ENCODE peak calls at places on chromosomes 1 and 21, in nine cellular contexts. One of them, this sample, is unnamed.

GRCh38 chr1:41341756-41342562 is 19.3 kb upstream of the FOXO6 start:
- DNase-seq in spleen: peak; percentile 44
- DNase-seq in SK-N-SH: no peak
- DNase-seq in hepatocyte: peak; percentile 63
- DNase-seq in left ventricle myocardium inferior: no peak
- DNase-seq in bronchial epithelial cell: peak; percentile 78
- DNase-seq in cardiac muscle cell: no peak
- DNase-seq in lung: no peak
- DNase-seq in fibroblast of pulmonary artery: no peak
- DNase-seq in this sample: no peak

GRCh38 chr1:20194770-20195463 is 8.6 kb upstream of the PLA2G2C start:
- DNase-seq in spleen: peak; percentile 90
- DNase-seq in SK-N-SH: peak; percentile 57
- DNase-seq in hepatocyte: peak; percentile 68
- DNase-seq in left ventricle myocardium inferior: peak; percentile 65
- DNase-seq in bronchial epithelial cell: peak; percentile 46
- DNase-seq in cardiac muscle cell: peak; percentile 84
- DNase-seq in lung: peak; percentile 73
- DNase-seq in fibroblast of pulmonary artery: peak; percentile 60
- DNase-seq in this sample: peak; percentile 50

GRCh38 chr1:56525463-56526155 is 53.8 kb downstream of the PLPP3 start:
- DNase-seq in spleen: peak; percentile 86
- DNase-seq in SK-N-SH: no peak
- DNase-seq in hepatocyte: no peak
- DNase-seq in left ventricle myocardium inferior: peak; percentile 17
- DNase-seq in bronchial epithelial cell: peak; percentile 22
- DNase-seq in cardiac muscle cell: no peak
- DNase-seq in lung: peak; percentile 58
- DNase-seq in fibroblast of pulmonary artery: no peak
- DNase-seq in this sample: no peak

GRCh38 chr1:224080082-224080774 is 33.7 kb upstream of the FBXO28 start:
- DNase-seq in spleen: no peak
- DNase-seq in SK-N-SH: no peak
- DNase-seq in hepatocyte: no peak
- DNase-seq in left ventricle myocardium inferior: no peak
- DNase-seq in bronchial epithelial cell: peak; percentile 38
- DNase-seq in cardiac muscle cell: no peak
- DNase-seq in lung: no peak
- DNase-seq in fibroblast of pulmonary artery: peak; percentile 47
- DNase-seq in this sample: no peak

GRCh38 chr1:147760481-147761260 is at the start of gene GJA5:
- DNase-seq in spleen: no peak
- DNase-seq in SK-N-SH: no peak
- DNase-seq in hepatocyte: peak; percentile 29
- DNase-seq in left ventricle myocardium inferior: no peak
- DNase-seq in bronchial epithelial cell: no peak
- DNase-seq in cardiac muscle cell: no peak
- DNase-seq in lung: no peak
- DNase-seq in fibroblast of pulmonary artery: no peak
- DNase-seq in this sample: no peak

GRCh38 chr1:35929730-35930592 is 944 bp upstream of the AGO3 start:
- DNase-seq in spleen: peak; percentile 76
- DNase-seq in SK-N-SH: peak; percentile 60
- DNase-seq in hepatocyte: peak; percentile 65
- DNase-seq in left ventricle myocardium inferior: peak; percentile 53
- DNase-seq in bronchial epithelial cell: no peak
- DNase-seq in cardiac muscle cell: peak; percentile 58
- DNase-seq in lung: peak; percentile 49
- DNase-seq in fibroblast of pulmonary artery: peak; percentile 60
- DNase-seq in this sample: no peak

GRCh38 chr21:45539046-45539795 is 3.0 kb downstream of the SLC19A1 start:
- DNase-seq in spleen: peak; percentile 75
- DNase-seq in SK-N-SH: no peak
- DNase-seq in hepatocyte: no peak
- DNase-seq in left ventricle myocardium inferior: peak; percentile 11
- DNase-seq in bronchial epithelial cell: no peak
- DNase-seq in cardiac muscle cell: no peak
- DNase-seq in lung: no peak
- DNase-seq in fibroblast of pulmonary artery: no peak
- DNase-seq in this sample: no peak

GRCh38 chr1:27029517-27029916 is 16.9 kb upstream of the TENT5B start:
- DNase-seq in spleen: no peak
- DNase-seq in SK-N-SH: no peak
- DNase-seq in hepatocyte: no peak
- DNase-seq in left ventricle myocardium inferior: no peak
- DNase-seq in bronchial epithelial cell: no peak
- DNase-seq in cardiac muscle cell: no peak
- DNase-seq in lung: no peak
- DNase-seq in fibroblast of pulmonary artery: no peak
- DNase-seq in this sample: no peak

GRCh38 chr1:245779797-245780529 is 625.2 kb downstream of the KIF26B start:
- DNase-seq in spleen: no peak
- DNase-seq in SK-N-SH: no peak
- DNase-seq in hepatocyte: no peak
- DNase-seq in left ventricle myocardium inferior: no peak
- DNase-seq in bronchial epithelial cell: no peak
- DNase-seq in cardiac muscle cell: no peak
- DNase-seq in lung: no peak
- DNase-seq in fibroblast of pulmonary artery: no peak
- DNase-seq in this sample: no peak

GRCh38 chr1:100921110-100921706 is 25.3 kb downstream of the SLC30A7 start:
- DNase-seq in spleen: no peak
- DNase-seq in SK-N-SH: peak; percentile 44
- DNase-seq in hepatocyte: peak; percentile 68
- DNase-seq in left ventricle myocardium inferior: no peak
- DNase-seq in bronchial epithelial cell: peak; percentile 49
- DNase-seq in cardiac muscle cell: peak; percentile 73
- DNase-seq in lung: no peak
- DNase-seq in fibroblast of pulmonary artery: peak; percentile 79
- DNase-seq in this sample: no peak

GRCh38 chr1:53473463-53473862 is 14.3 kb downstream of the DMRTB1 start:
- DNase-seq in spleen: no peak
- DNase-seq in SK-N-SH: no peak
- DNase-seq in hepatocyte: no peak
- DNase-seq in left ventricle myocardium inferior: no peak
- DNase-seq in bronchial epithelial cell: no peak
- DNase-seq in cardiac muscle cell: no peak
- DNase-seq in lung: no peak
- DNase-seq in fibroblast of pulmonary artery: peak; percentile 16
- DNase-seq in this sample: no peak

GRCh38 chr1:156693858-156694562 is 11.4 kb downstream of the CRABP2 start:
- DNase-seq in spleen: no peak
- DNase-seq in SK-N-SH: no peak
- DNase-seq in hepatocyte: peak; percentile 69
- DNase-seq in left ventricle myocardium inferior: no peak
- DNase-seq in bronchial epithelial cell: peak; percentile 69
- DNase-seq in cardiac muscle cell: peak; percentile 51
- DNase-seq in lung: no peak
- DNase-seq in fibroblast of pulmonary artery: no peak
- DNase-seq in this sample: no peak

DNA sequence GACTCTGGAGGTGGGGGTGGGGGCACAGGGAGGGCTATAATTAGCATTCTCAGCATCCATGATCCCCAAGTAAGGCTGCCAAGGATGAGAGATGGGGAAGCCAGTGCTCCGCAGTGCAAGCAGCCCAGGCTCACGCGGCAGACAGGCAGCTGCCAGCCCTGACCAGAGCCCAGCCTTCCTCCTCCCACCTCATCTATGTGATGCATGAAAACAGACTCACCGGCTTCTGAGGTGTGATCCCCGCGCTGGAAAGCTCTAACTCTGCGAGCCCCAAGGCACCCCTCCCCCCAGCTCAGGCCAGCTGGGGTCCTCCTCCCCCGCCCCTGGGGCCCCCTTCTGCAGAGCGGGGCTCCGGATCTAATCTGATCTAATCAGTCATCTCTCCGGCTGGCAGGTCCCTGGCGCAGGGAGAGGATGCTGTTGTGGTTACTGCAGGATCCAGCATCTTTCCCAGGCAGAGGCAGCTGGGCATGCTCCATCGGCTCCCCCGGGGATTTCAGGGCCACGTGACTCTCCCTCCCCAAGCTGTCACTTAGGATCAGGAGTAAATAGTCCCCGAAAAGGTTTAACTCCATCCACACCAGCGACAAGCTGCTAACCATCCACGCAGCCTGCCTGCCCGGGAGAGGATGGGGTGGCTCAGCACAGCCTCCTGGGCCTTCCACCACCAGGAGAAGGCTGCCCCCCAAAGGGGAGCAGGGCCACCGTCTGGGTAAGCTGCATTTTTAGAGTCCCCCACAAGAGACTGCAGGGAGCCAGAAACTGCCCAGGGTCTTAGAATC is at the start of gene PLEKHA6:
- DNase-seq in spleen: no peak
- DNase-seq in SK-N-SH: peak; percentile 82
- DNase-seq in hepatocyte: peak; percentile 52
- DNase-seq in left ventricle myocardium inferior: peak; percentile 65
- DNase-seq in bronchial epithelial cell: no peak
- DNase-seq in cardiac muscle cell: peak; percentile 57
- DNase-seq in lung: no peak
- DNase-seq in fibroblast of pulmonary artery: peak; percentile 48
- DNase-seq in this sample: no peak
- TF ChIP-seq CTCF in spleen: no peak
- TF ChIP-seq CTCF in SK-N-SH: peak; percentile 26
- TF ChIP-seq CTCF in hepatocyte: peak; percentile 45
- TF ChIP-seq CTCF in left ventricle myocardium inferior: peak; percentile 42
- TF ChIP-seq CTCF in bronchial epithelial cell: peak; percentile 19
- TF ChIP-seq CTCF in cardiac muscle cell: peak; percentile 50
- TF ChIP-seq CTCF in lung: no peak
- TF ChIP-seq CTCF in fibroblast of pulmonary artery: peak; percentile 35
- TF ChIP-seq CTCF in this sample: peak; percentile 38

GRCh38 chr21:24369751-24370150 is 1237.5 kb downstream of the MRPL39 start:
- DNase-seq in spleen: no peak
- DNase-seq in SK-N-SH: no peak
- DNase-seq in hepatocyte: no peak
- DNase-seq in left ventricle myocardium inferior: no peak
- DNase-seq in bronchial epithelial cell: no peak
- DNase-seq in cardiac muscle cell: no peak
- DNase-seq in lung: no peak
- DNase-seq in fibroblast of pulmonary artery: peak; percentile 1
- DNase-seq in this sample: no peak

GRCh38 chr21:24369278-24369677 is 1238.0 kb downstream of the MRPL39 start:
- DNase-seq in spleen: no peak
- DNase-seq in SK-N-SH: no peak
- DNase-seq in hepatocyte: no peak
- DNase-seq in left ventricle myocardium inferior: no peak
- DNase-seq in bronchial epithelial cell: no peak
- DNase-seq in cardiac muscle cell: no peak
- DNase-seq in lung: no peak
- DNase-seq in fibroblast of pulmonary artery: no peak
- DNase-seq in this sample: no peak

DNA sequence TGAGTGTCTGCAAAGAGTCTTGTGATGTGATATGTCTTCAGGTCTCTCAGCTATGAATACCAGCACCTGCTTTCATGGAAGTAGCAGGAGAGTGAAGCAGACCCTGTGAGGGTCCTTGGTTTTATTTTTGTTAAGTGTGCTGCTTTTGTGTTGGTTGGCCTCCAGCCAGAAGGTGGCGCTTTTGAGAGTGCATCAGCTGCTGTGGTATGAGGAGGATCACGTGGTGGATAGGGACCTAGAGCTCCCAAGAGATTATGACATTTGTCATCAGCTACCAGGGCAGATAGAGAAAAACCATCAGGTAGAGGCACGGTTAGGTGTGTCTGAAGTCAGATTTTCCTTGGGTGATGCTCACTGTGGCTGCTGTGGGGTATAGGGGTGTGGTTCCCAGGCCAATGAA is 1232.1 kb downstream of the MRPL39 start:
- DNase-seq in spleen: no peak
- DNase-seq in SK-N-SH: no peak
- DNase-seq in hepatocyte: no peak
- DNase-seq in left ventricle myocardium inferior: no peak
- DNase-seq in bronchial epithelial cell: no peak
- DNase-seq in cardiac muscle cell: no peak
- DNase-seq in lung: no peak
- DNase-seq in fibroblast of pulmonary artery: no peak
- DNase-seq in this sample: no peak
- TF ChIP-seq CTCF in spleen: no peak
- TF ChIP-seq CTCF in SK-N-SH: peak; percentile 22
- TF ChIP-seq CTCF in hepatocyte: no peak
- TF ChIP-seq CTCF in left ventricle myocardium inferior: no peak
- TF ChIP-seq CTCF in bronchial epithelial cell: no peak
- TF ChIP-seq CTCF in cardiac muscle cell: no peak
- TF ChIP-seq CTCF in lung: no peak
- TF ChIP-seq CTCF in fibroblast of pulmonary artery: no peak
- TF ChIP-seq CTCF in this sample: no peak

DNA sequence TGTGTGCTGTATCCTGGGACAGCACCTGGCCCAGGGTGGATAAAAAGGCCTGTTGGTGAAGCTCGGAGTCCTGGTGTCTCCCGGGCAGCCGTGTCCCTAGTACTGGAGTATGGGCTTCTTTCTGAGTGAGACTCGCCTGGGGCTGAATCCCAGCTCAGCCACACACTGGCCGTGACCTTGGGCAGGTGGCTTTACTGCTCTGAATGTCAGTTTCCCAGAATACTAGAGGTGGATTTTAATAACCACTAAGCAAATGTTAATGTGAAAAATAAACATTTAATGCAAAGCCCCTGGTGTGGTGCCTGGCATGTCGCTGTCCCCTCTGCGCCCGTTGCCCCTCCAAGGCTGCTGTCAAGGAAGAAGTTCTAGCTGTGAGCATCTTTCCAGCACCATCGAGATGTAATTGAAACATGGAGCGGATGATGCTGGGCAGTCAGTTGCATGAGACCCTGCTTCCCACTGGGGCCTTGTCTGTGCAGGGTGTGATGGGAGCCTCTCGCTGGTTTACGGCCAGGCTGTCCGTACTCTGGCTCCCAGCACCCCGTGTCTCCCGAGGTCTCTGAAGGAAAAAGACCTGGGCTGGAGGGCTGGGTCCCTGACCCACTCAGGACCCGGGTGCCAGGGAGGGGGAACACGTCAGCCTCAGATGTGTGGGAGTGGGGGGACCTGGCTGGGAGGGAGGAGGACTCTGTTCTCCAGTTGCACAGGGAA is 527.8 kb downstream of the MATN1 start:
- DNase-seq in spleen: no peak
- DNase-seq in SK-N-SH: no peak
- DNase-seq in hepatocyte: no peak
- DNase-seq in left ventricle myocardium inferior: no peak
- DNase-seq in bronchial epithelial cell: no peak
- DNase-seq in cardiac muscle cell: no peak
- DNase-seq in lung: peak; percentile 22
- DNase-seq in fibroblast of pulmonary artery: no peak
- DNase-seq in this sample: no peak
- TF ChIP-seq CTCF in spleen: no peak
- TF ChIP-seq CTCF in SK-N-SH: no peak
- TF ChIP-seq CTCF in hepatocyte: no peak
- TF ChIP-seq CTCF in left ventricle myocardium inferior: no peak
- TF ChIP-seq CTCF in bronchial epithelial cell: no peak
- TF ChIP-seq CTCF in cardiac muscle cell: no peak
- TF ChIP-seq CTCF in lung: no peak
- TF ChIP-seq CTCF in fibroblast of pulmonary artery: no peak
- TF ChIP-seq CTCF in this sample: no peak

DNA sequence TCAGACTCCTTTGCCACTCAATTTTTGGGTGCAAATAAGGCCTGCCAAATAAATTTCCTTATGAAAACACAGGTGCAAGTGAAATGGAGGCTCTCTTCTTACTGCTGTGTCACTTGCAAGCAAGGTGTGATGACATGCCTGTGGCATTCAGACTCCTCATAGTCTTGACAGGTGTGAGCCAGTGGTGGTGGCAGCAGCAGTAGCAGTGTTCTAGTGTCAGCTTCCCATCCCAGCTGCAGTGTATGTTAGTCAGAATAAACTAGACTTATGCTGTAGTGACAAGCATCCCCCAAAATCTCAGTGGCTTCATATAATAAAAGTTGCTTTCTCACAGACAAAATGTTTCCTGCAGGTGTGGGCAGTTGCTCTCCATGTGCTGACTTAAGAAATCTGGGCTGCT is 3.8 kb upstream of the EEIG2 start:
- DNase-seq in spleen: no peak
- DNase-seq in SK-N-SH: no peak
- DNase-seq in hepatocyte: no peak
- DNase-seq in left ventricle myocardium inferior: no peak
- DNase-seq in bronchial epithelial cell: no peak
- DNase-seq in cardiac muscle cell: no peak
- DNase-seq in lung: no peak
- DNase-seq in fibroblast of pulmonary artery: no peak
- DNase-seq in this sample: no peak
- TF ChIP-seq CTCF in spleen: no peak
- TF ChIP-seq CTCF in SK-N-SH: no peak
- TF ChIP-seq CTCF in hepatocyte: no peak
- TF ChIP-seq CTCF in left ventricle myocardium inferior: no peak
- TF ChIP-seq CTCF in bronchial epithelial cell: no peak
- TF ChIP-seq CTCF in cardiac muscle cell: no peak
- TF ChIP-seq CTCF in lung: no peak
- TF ChIP-seq CTCF in fibroblast of pulmonary artery: no peak
- TF ChIP-seq CTCF in this sample: no peak

This sample was measured in progenitor cell of endocrine pancreas.